ENCODE peak calls at places on chromosome 9, in seven cellular contexts. Q is lower lobe of right lung, Z is H1, I is A673, X is fibroblast of lung, Y is gastrocnemius medialis, R is mammary epithelial cell. N is an unnamed sample. For H3K27me3 and H3K4me1, the result is how much of the 10 kb centered on the place peaks cover.

GRCh38 chr9:94140418-94140780 is 56.1 kb downstream of the PTPDC1 start:
- DNase-seq in Q (no peak), Z (no peak), I (no peak), X (no peak), Y (no peak), R (peak), N (no peak)

GRCh38 chr9:79104216-79104615 is 467.5 kb upstream of the TLE4 start:
- DNase-seq in Q (no peak), Z (no peak), I (no peak), X (peak), Y (no peak), R (no peak), N (no peak)

GRCh38 chr9:1009101-1009707 is 32.7 kb downstream of the DMRT3 start:
- DNase-seq in Q (peak), Z (peak), I (peak), X (peak), Y (peak), R (peak), N (peak)

GRCh38 chr9:70438341-70438924 is 24.0 kb upstream of the KLF9 start:
- DNase-seq in Q (peak), Z (no peak), I (peak), X (peak), Y (peak), R (peak), N (no peak)

GRCh38 chr9:129419382-129419899 is 201.5 kb downstream of the C9orf50 start:
- DNase-seq in Q (no peak), Z (no peak), I (no peak), X (no peak), Y (no peak), R (no peak), N (no peak)

GRCh38 chr9:110048976-110049698 is 158.8 kb downstream of the C9orf152 start:
- DNase-seq in Q (no peak), Z (peak), I (no peak), X (peak), Y (no peak), R (peak), N (no peak)

GRCh38 chr9:133763272-133764183 is 25.4 kb upstream of the SARDH start:
- DNase-seq in Q (peak), Z (peak), I (no peak), X (peak), Y (no peak), R (no peak), N (peak)

GRCh38 chr9:30722065-30722464 is 1662.4 kb upstream of the ACO1 start:
- DNase-seq in Q (no peak), Z (no peak), I (no peak), X (no peak), Y (no peak), R (no peak), N (no peak)

GRCh38 chr9:105676351-105676923 is 14.2 kb downstream of the TAL2 start:
- DNase-seq in Q (no peak), Z (no peak), I (no peak), X (no peak), Y (no peak), R (no peak), N (no peak)

GRCh38 chr9:4114569-4115505 is 185.0 kb downstream of the GLIS3 start:
- DNase-seq in Q (no peak), Z (no peak), I (no peak), X (peak), Y (no peak), R (no peak), N (no peak)

GRCh38 chr9:121217609-121218292 is 16.1 kb upstream of the RAB14 start:
- DNase-seq in Q (no peak), Z (no peak), I (no peak), X (peak), Y (no peak), R (peak), N (no peak)

GRCh38 chr9:113609562-113610318 is 146.2 kb downstream of the RGS3 start:
- DNase-seq in Q (peak), Z (no peak), I (no peak), X (peak), Y (peak), R (no peak), N (peak)

GRCh38 chr9:116175616-116176015 is 22.0 kb downstream of the PAPPA start:
- DNase-seq in Q (no peak), Z (no peak), I (no peak), X (no peak), Y (no peak), R (no peak), N (no peak)

GRCh38 chr9:36298566-36298965 is 40.3 kb upstream of the GNE start:
- DNase-seq in Q (no peak), Z (no peak), I (no peak), X (peak), Y (no peak), R (peak), N (no peak)

GRCh38 chr9:112890106-112891081 is at the start of gene SLC46A2:
- DNase-seq in Q (peak), Z (peak), I (peak), X (no peak), Y (no peak), R (peak), N (peak)

GRCh38 chr9:95509851-95510529 is 6.8 kb downstream of the PTCH1 start:
- DNase-seq in Q (no peak), Z (no peak), I (peak), X (no peak), Y (no peak), R (no peak), N (no peak)

GRCh38 chr9:130927995-130928900 is 10.8 kb downstream of the FIBCD1 start:
- DNase-seq in Q (no peak), Z (no peak), I (no peak), X (peak), Y (no peak), R (peak), N (no peak)

GRCh38 chr9:14271078-14271673 is 42.8 kb downstream of the NFIB start:
- DNase-seq in Q (no peak), Z (no peak), I (peak), X (peak), Y (peak), R (peak), N (no peak)

GRCh38 chr9:33044677-33045282 is 19.7 kb downstream of the DNAJA1 start:
- DNase-seq in Q (no peak), Z (no peak), I (peak), X (peak), Y (no peak), R (peak), N (no peak)

GRCh38 chr9:112836394-112836793 is 54.3 kb downstream of the SLC46A2 start:
- DNase-seq in Q (no peak), Z (no peak), I (no peak), X (no peak), Y (no peak), R (no peak), N (no peak)

GRCh38 chr9:73199886-73200285 is 48.2 kb downstream of the ANXA1 start:
- DNase-seq in Q (no peak), Z (no peak), I (peak), X (no peak), Y (no peak), R (no peak), N (no peak)

GRCh38 chr9:6194934-6195333 is 20.7 kb upstream of the IL33 start:
- DNase-seq in Q (no peak), Z (no peak), I (no peak), X (no peak), Y (no peak), R (no peak), N (no peak)
- TF ChIP-seq CTCF in Q (no peak), Z (peak), I (no peak), X (peak), Y (no peak), R (peak), N (no peak)

GRCh38 chr9:31839273-31839672 is 545.2 kb upstream of the ACO1 start:
- DNase-seq in Q (no peak), Z (no peak), I (peak), X (no peak), Y (no peak), R (no peak), N (no peak)
- H3K27me3 ChIP-seq in Q (under half), Z (under half), I (under half), X (under half), Y (under half), R (under half), N (under half)

DNA sequence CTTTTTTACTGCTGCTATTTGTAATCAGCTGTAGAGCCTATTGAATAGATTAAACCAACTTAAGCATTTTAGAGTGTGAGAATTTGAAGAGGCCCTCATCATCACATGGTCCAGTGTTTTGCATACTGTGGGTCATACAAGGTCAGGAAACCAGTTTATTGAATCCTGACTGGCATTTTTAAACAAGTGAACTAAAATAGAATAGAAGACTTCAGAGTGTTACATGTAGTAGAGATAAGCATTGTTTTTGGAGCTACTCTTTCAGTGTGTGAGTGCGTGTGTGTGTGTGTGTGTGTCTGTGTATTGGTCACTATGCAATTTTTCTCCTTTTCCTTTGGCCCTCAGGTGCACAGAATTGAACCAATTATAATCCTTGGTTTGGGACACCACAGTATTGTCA is 114.4 kb downstream of the SLC28A3 start:
- DNase-seq in Q (no peak), Z (no peak), I (no peak), X (no peak), Y (no peak), R (no peak), N (no peak)
- H3K4me1 ChIP-seq in Q (under half), Z (under half), I (under half), X (under half), Y (under half), R (under half), N (under half)

GRCh38 chr9:37295796-37296195 is 126.7 kb upstream of the GRHPR start:
- DNase-seq in Q (no peak), Z (no peak), I (peak), X (no peak), Y (no peak), R (no peak), N (no peak)

GRCh38 chr9:37300620-37301368 is 121.7 kb upstream of the GRHPR start:
- DNase-seq in Q (no peak), Z (no peak), I (no peak), X (peak), Y (no peak), R (peak), N (no peak)

GRCh38 chr9:37297592-37297991 is 124.9 kb upstream of the GRHPR start:
- DNase-seq in Q (no peak), Z (no peak), I (no peak), X (no peak), Y (no peak), R (no peak), N (no peak)

GRCh38 chr9:37302277-37302676 is 120.2 kb upstream of the GRHPR start:
- DNase-seq in Q (no peak), Z (no peak), I (peak), X (no peak), Y (no peak), R (no peak), N (no peak)

DNA sequence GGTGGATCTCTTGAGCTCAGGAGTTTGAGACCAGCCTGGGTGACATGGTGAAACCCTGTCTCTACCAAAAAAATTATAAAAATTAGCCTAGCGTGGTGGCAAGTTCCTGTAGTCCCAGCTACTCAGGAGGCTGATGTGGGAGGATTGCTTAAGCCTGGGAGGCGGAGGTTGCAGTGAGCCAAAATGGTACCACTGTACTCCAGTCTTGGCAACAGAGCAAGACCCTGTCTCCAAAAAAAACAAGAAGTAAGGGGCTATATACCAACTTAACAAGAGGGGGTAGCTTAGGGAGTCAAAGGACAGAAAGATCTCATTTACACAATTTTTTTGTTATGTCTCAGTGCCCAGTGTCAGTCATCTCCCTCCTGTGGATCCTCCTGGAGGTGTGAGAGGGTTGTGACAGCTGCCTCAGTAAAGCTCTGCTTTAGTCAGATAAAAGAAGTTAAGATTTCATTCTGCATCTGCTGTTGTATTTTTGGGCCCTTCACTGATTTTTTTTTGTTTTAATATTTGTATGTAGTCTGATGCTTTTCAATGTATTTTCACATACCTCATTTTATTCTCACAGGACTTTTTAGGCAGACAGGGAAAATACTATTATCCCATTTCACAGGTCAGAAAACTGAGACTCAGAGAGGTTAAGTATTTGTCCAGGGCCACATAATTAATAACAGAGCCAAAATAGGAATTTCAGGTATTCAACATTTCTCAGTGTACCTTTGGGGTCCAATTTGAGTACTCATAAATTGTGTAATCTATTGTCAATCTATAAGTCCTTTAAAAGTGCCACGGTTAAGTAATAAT is 120.9 kb upstream of the GRHPR start:
- DNase-seq in Q (no peak), Z (no peak), I (no peak), X (no peak), Y (no peak), R (no peak), N (no peak)
- TF ChIP-seq CTCF in Q (no peak), Z (no peak), I (no peak), X (no peak), Y (no peak), R (no peak), N (no peak)

GRCh38 chr9:23934291-23934690 is 108.3 kb upstream of the ELAVL2 start:
- DNase-seq in Q (no peak), Z (no peak), I (no peak), X (no peak), Y (no peak), R (no peak), N (no peak)
- H3K27me3 ChIP-seq in Q (under half), Z (under half), I (under half), X (under half), Y (under half), R (under half), N (under half)

GRCh38 chr9:2674141-2674824 is 43.0 kb upstream of the KCNV2 start:
- DNase-seq in Q (no peak), Z (no peak), I (no peak), X (no peak), Y (no peak), R (no peak), N (no peak)
- H3K4me1 ChIP-seq in Q (under half), Z (under half), I (under half), X (under half), Y (under half), R (under half), N (under half)